ENCODE peak calls at places on chromosomes 13 and 19, in nine cellular contexts. K, S, Y, E, O, F, A, G and Z are unnamed samples.

GRCh38 chr19:29680447-29680846 is 15.2 kb downstream of the PLEKHF1 start:
- DNase-seq in K (no peak), S (no peak), Y (no peak), E (no peak), O (no peak), F (no peak), A (no peak), G (no peak), Z (peak)

GRCh38 chr19:24052811-24053210 is 34.2 kb upstream of the ZNF254 start:
- DNase-seq in K (no peak), S (no peak), Y (no peak), E (no peak), O (peak), F (no peak), A (no peak), G (no peak), Z (no peak)

GRCh38 chr19:48361912-48362311 is 1.8 kb downstream of the TMEM143 start:
- DNase-seq in K (no peak), S (no peak), Y (no peak), E (no peak), O (no peak), F (no peak), A (no peak), G (no peak), Z (no peak)

GRCh38 chr19:33289261-33289660 is 13.1 kb downstream of the CEBPA start:
- DNase-seq in K (no peak), S (no peak), Y (no peak), E (no peak), O (no peak), F (no peak), A (no peak), G (no peak), Z (no peak)

GRCh38 chr13:45433381-45433790 is 15.2 kb upstream of the SLC25A30 start:
- DNase-seq in K (no peak), S (no peak), Y (no peak), E (no peak), O (no peak), F (no peak), A (no peak), G (no peak), Z (no peak)

GRCh38 chr19:43739419-43739818 is 15.3 kb downstream of the SMG9 start:
- DNase-seq in K (no peak), S (no peak), Y (no peak), E (no peak), O (no peak), F (peak), A (no peak), G (no peak), Z (no peak)

GRCh38 chr19:47102561-47103135 is 10.9 kb downstream of the ZC3H4 start:
- DNase-seq in K (no peak), S (no peak), Y (no peak), E (no peak), O (peak), F (no peak), A (no peak), G (no peak), Z (no peak)

GRCh38 chr19:33275559-33275932 is 26.8 kb downstream of the CEBPA start:
- DNase-seq in K (no peak), S (no peak), Y (no peak), E (no peak), O (no peak), F (no peak), A (no peak), G (no peak), Z (no peak)

GRCh38 chr13:27632648-27633047 is 11.0 kb downstream of the POLR1D start:
- DNase-seq in K (no peak), S (no peak), Y (no peak), E (no peak), O (no peak), F (no peak), A (no peak), G (no peak), Z (no peak)

GRCh38 chr13:51221674-51222509 is at the start of gene FAM124A:
- DNase-seq in K (no peak), S (no peak), Y (peak), E (peak), O (peak), F (peak), A (peak), G (no peak), Z (no peak)

GRCh38 chr13:51330741-51331140 is 8.8 kb upstream of the SERPINE3 start:
- DNase-seq in K (no peak), S (no peak), Y (no peak), E (no peak), O (no peak), F (no peak), A (no peak), G (no peak), Z (no peak)

GRCh38 chr19:47481460-47482052 is 2.5 kb downstream of the KPTN start:
- DNase-seq in K (no peak), S (no peak), Y (no peak), E (no peak), O (no peak), F (no peak), A (no peak), G (no peak), Z (no peak)

DNA sequence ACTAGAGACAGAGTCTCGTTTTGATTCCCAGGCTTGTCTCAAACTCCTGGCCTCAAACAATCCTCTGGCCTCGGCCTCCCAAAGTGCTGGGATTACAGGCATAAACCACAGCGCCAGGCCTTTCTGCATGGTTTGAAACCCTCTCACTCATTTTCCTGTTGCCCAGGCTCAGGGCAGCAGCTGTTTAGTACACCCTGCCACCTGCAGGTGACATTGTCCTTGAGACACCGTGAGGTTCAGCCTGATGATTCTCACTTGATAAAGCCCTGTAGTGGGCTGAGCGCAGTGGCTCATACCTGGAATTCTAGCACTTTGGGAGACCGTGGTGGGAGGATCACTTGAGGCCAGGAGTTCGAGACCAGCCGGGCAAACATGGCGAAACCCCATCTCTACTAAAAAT is 12.5 kb downstream of the IL12RB1 start:
- DNase-seq in K (no peak), S (no peak), Y (no peak), E (no peak), O (no peak), F (no peak), A (no peak), G (no peak), Z (no peak)
- TF ChIP-seq CTCF in K (no peak), S (no peak), Y (no peak), E (no peak), O (no peak), F (peak), A (no peak), G (no peak), Z (no peak)

DNA sequence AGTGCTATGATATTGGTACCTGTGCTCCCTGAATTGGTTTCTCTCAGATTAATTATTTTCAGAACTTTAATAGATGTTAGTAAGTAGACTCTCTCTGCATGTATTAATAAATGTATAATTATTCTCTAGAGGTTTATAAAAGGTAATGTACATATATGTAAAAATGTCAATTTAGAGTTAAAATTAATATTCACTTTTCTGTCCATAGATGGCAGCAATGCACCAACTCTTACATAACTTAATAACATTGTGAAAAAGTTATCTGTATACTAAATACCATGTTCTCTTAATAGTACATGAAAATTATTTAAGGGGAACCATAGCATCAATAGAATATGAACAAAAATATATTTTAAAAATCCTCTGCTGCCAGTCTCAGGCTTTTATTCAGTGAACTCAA is 515.0 kb upstream of the KLHL1 start:
- DNase-seq in K (no peak), S (no peak), Y (no peak), E (no peak), O (peak), F (no peak), A (no peak), G (no peak), Z (no peak)
- TF ChIP-seq CTCF in K (peak), S (no peak), Y (peak), E (peak), O (no peak), F (no peak), A (no peak), G (no peak), Z (peak)

DNA sequence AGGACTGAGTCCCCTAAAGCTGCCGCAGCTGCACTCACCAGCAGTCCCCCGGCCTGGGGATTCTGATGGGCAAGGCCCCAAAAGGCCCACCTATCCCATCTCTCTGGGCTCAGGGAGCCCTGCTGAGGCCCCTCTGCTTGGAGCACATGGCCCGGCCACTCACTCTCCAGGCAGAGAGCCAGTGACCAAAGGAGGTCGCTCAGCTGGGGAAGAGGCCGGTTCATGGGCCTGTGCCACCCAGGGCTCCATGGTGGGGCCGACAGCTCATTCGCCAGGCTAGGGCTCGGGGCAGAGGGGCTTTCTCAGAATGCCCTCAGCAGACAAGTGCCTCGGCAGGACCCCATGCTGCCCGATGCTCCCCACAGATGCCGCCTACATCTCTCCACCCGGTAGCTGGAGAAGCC is 54.5 kb downstream of the MLLT1 start:
- DNase-seq in K (no peak), S (no peak), Y (no peak), E (no peak), O (peak), F (no peak), A (no peak), G (no peak), Z (no peak)
- TF ChIP-seq CTCF in K (no peak), S (no peak), Y (no peak), E (no peak), O (no peak), F (no peak), A (no peak), G (no peak), Z (no peak)

GRCh38 chr19:21694171-21694906 is 73.0 kb downstream of the ZNF100 start:
- DNase-seq in K (no peak), S (no peak), Y (no peak), E (no peak), O (no peak), F (no peak), A (no peak), G (no peak), Z (no peak)

GRCh38 chr19:21697698-21698097 is 69.7 kb downstream of the ZNF100 start:
- DNase-seq in K (no peak), S (no peak), Y (no peak), E (no peak), O (no peak), F (no peak), A (no peak), G (no peak), Z (no peak)

GRCh38 chr19:21697171-21697570 is 70.2 kb downstream of the ZNF100 start:
- DNase-seq in K (no peak), S (no peak), Y (no peak), E (no peak), O (no peak), F (no peak), A (no peak), G (no peak), Z (no peak)

GRCh38 chr19:21699197-21699596 is 68.2 kb downstream of the ZNF100 start:
- DNase-seq in K (no peak), S (no peak), Y (no peak), E (no peak), O (no peak), F (no peak), A (no peak), G (no peak), Z (no peak)

DNA sequence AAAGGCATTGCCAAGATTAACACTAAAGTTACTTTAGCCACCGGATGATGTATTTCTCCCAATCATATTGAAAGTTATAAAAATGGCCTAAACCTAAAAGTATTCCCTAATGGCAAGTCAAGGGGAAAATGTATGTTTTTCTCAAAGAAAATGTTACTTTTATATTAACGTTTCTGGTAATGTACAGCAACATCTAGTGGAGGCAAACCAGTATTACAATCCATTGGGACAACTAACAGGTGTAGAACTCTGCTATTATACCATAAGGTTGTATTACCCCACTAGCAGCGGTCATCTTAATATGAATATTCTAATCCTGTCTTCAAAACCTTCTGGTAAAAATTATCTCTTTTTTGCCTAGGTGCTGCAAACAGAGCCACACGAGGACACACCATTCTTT is 69.2 kb downstream of the ZNF100 start:
- DNase-seq in K (no peak), S (no peak), Y (no peak), E (no peak), O (peak), F (no peak), A (no peak), G (no peak), Z (no peak)
- TF ChIP-seq CTCF in K (peak), S (peak), Y (peak), E (peak), O (peak), F (no peak), A (peak), G (peak), Z (peak)

GRCh38 chr19:35268546-35269424 is at the start of gene USF2:
- DNase-seq in K (peak), S (peak), Y (peak), E (peak), O (peak), F (peak), A (peak), G (no peak), Z (peak)

GRCh38 chr19:35271546-35271945 is 2.8 kb downstream of the USF2 start:
- DNase-seq in K (no peak), S (no peak), Y (no peak), E (no peak), O (no peak), F (no peak), A (no peak), G (no peak), Z (peak)

GRCh38 chr19:35267818-35268545 is 780 bp upstream of the USF2 start:
- DNase-seq in K (peak), S (peak), Y (peak), E (peak), O (peak), F (peak), A (peak), G (peak), Z (peak)

GRCh38 chr19:35270381-35270811 is 1.6 kb downstream of the USF2 start:
- DNase-seq in K (no peak), S (no peak), Y (no peak), E (no peak), O (no peak), F (no peak), A (no peak), G (no peak), Z (peak)

GRCh38 chr19:35269425-35270117 is 809 bp downstream of the USF2 start:
- DNase-seq in K (peak), S (peak), Y (peak), E (peak), O (peak), F (peak), A (peak), G (peak), Z (peak)
- TF ChIP-seq CTCF in K (peak), S (peak), Y (peak), E (peak), O (peak), F (peak), A (peak), G (peak), Z (peak)